ENCODE peak calls at places on chromosomes 1 and 21, in five cellular contexts. P is prostate gland; F is AG08395; E is CD4-positive, CD25-positive, alpha-beta regulatory T cell; Q is stimulated activated CD8-positive, alpha-beta memory T cell treated with anti-CD3 and anti-CD28 coated beads, Interleukin-15, amount 100 ng/mL, for 24 hours. R is an unnamed sample.

GRCh38 chr1:110338200-110339039 is 757 bp upstream of the RBM15 start:
- DNase-seq in Q (peak), P (peak), F (peak), E (peak), R (peak)

GRCh38 chr1:50420283-50420682 is 3.0 kb downstream of the DMRTA2 start:
- DNase-seq in Q (no peak), F (no peak), P (no peak), E (no peak), R (no peak)

GRCh38 chr1:94903318-94904009 is 23.4 kb downstream of the CNN3 start:
- DNase-seq in P (no peak), F (no peak), E (no peak), Q (no peak), R (no peak)

GRCh38 chr1:181383695-181384094 is 99.6 kb upstream of the CACNA1E start:
- DNase-seq in E (no peak), Q (no peak), P (no peak), F (no peak), R (no peak)

GRCh38 chr1:71786218-71786617 is 496.1 kb downstream of the NEGR1 start:
- DNase-seq in F (no peak), E (no peak), Q (no peak), P (no peak), R (no peak)

GRCh38 chr1:94527447-94528031 is 14.0 kb downstream of the F3 start:
- DNase-seq in P (no peak), F (peak), Q (no peak), E (no peak), R (no peak)

GRCh38 chr1:234072793-234073192 is 168.3 kb downstream of the SLC35F3 start:
- DNase-seq in F (no peak), Q (no peak), P (no peak), E (no peak), R (no peak)

GRCh38 chr1:156942576-156942975 is 22.1 kb downstream of the LRRC71 start:
- DNase-seq in P (no peak), Q (no peak), E (no peak), F (no peak), R (no peak)

GRCh38 chr1:220278991-220279390 is 6.7 kb upstream of the RAB3GAP2 start:
- DNase-seq in F (no peak), P (no peak), E (no peak), Q (no peak), R (no peak)

GRCh38 chr1:84698151-84698651 is 7.9 kb upstream of the SSX2IP start:
- DNase-seq in F (peak), Q (no peak), P (no peak), E (no peak), R (no peak)

GRCh38 chr1:36100376-36100775 is 11.7 kb downstream of the ADPRS start:
- DNase-seq in E (no peak), Q (no peak), F (no peak), P (no peak), R (no peak)

GRCh38 chr1:160629286-160630210 is 17.3 kb downstream of the SLAMF1 start:
- DNase-seq in P (no peak), F (no peak), Q (no peak), E (peak), R (no peak)

GRCh38 chr1:17979815-17980214 is 127.8 kb upstream of the IGSF21 start:
- DNase-seq in P (no peak), E (no peak), Q (no peak), F (no peak), R (no peak)

GRCh38 chr1:31007462-31007991 is 58.0 kb downstream of the PUM1 start:
- DNase-seq in E (no peak), P (peak), F (peak), Q (no peak), R (no peak)

GRCh38 chr1:246428542-246429308 is 78.4 kb downstream of the SMYD3 start:
- DNase-seq in Q (no peak), P (no peak), F (peak), E (no peak), R (no peak)

GRCh38 chr1:151613275-151613867 is 1.5 kb downstream of the SNX27 start:
- DNase-seq in Q (no peak), F (no peak), P (no peak), E (no peak), R (no peak)

GRCh38 chr21:31686272-31686913 is 26.9 kb downstream of the SOD1 start:
- DNase-seq in E (no peak), F (no peak), Q (no peak), P (no peak), R (no peak)

GRCh38 chr1:147162093-147162492 is 10.2 kb downstream of the PRKAB2 start:
- DNase-seq in F (no peak), P (no peak), E (no peak), Q (no peak), R (no peak)

GRCh38 chr1:89994805-89995594 is at the start of gene ZNF326:
- DNase-seq in P (peak), E (peak), Q (peak), F (peak), R (peak)

GRCh38 chr21:38916214-38916964 is 110.7 kb downstream of the ETS2 start:
- DNase-seq in E (no peak), F (no peak), Q (no peak), P (no peak), R (no peak)

GRCh38 chr1:94236630-94237290 is 624 bp downstream of the ARHGAP29 start:
- DNase-seq in E (no peak), F (peak), Q (no peak), P (peak), R (no peak)

GRCh38 chr1:32454726-32455125 is 10.1 kb upstream of the ZBTB8B start:
- DNase-seq in F (no peak), E (no peak), Q (no peak), P (peak), R (no peak)

R was measured in progenitor cell of endocrine pancreas.